ENCODE peak calls at places on chromosomes 5 and 9, in nine cellular contexts. Y is GM18507, D is DMS79 treated with DMSO at 0.1 percent for 48 hours, B is aorta, V is T-helper 2 cell, R is iris pigment epithelial cell, M is fibroblast of lung, O is fibroblast of gingiva, A is nucleus accumbens. E is an unnamed sample.

GRCh38 chr9:20945269-20945668 is 86.2 kb downstream of the HACD4 start:
- DNase-seq in V (no peak), A (no peak), R (no peak), M (no peak), O (no peak), Y (no peak), B (no peak), D (no peak), E (no peak)

GRCh38 chr9:18722882-18723281 is 248.9 kb downstream of the ADAMTSL1 start:
- DNase-seq in M (no peak), Y (no peak), A (no peak), D (no peak), R (no peak), B (no peak), V (no peak), O (no peak), E (no peak)

GRCh38 chr5:155616779-155617392 is 603.3 kb downstream of the KIF4B start:
- DNase-seq in D (no peak), V (no peak), O (no peak), Y (peak), A (peak), M (peak), B (no peak), R (peak), E (no peak)

GRCh38 chr5:50807661-50808060 is 141.2 kb downstream of the PARP8 start:
- DNase-seq in R (peak), B (no peak), A (no peak), D (peak), Y (no peak), O (no peak), M (peak), V (no peak), E (peak)

GRCh38 chr5:71892641-71893340 is 173.7 kb downstream of the CARTPT start:
- DNase-seq in V (no peak), A (no peak), D (no peak), R (no peak), O (no peak), B (no peak), Y (no peak), M (no peak), E (no peak)

GRCh38 chr9:131840220-131840619 is 100.3 kb upstream of the RAPGEF1 start:
- DNase-seq in V (no peak), D (no peak), B (no peak), R (no peak), M (no peak), Y (no peak), A (no peak), O (no peak), E (no peak)

GRCh38 chr5:61409568-61409967 is 77.5 kb downstream of the ZSWIM6 start:
- DNase-seq in O (peak), R (peak), B (no peak), Y (no peak), M (peak), D (no peak), V (no peak), A (no peak), E (peak)

GRCh38 chr9:113131689-113132151 is 19.1 kb upstream of the SLC31A2 start:
- DNase-seq in R (peak), B (no peak), A (no peak), Y (no peak), O (no peak), V (no peak), M (peak), D (no peak), E (peak)

GRCh38 chr5:14946813-14947640 is 75.4 kb upstream of the ANKH start:
- DNase-seq in Y (no peak), O (no peak), B (no peak), M (no peak), D (no peak), R (no peak), V (no peak), A (no peak), E (no peak)

GRCh38 chr9:83472221-83472665 is 66.0 kb downstream of the FRMD3 start:
- DNase-seq in Y (no peak), D (no peak), R (peak), V (no peak), O (peak), B (no peak), A (no peak), M (peak), E (peak)

GRCh38 chr5:19270153-19270552 is 717.8 kb downstream of the CDH18 start:
- DNase-seq in O (no peak), A (peak), M (no peak), Y (no peak), R (no peak), B (no peak), V (no peak), D (no peak), E (no peak)

GRCh38 chr5:72878854-72879253 is 62.4 kb downstream of the TNPO1 start:
- DNase-seq in M (no peak), D (no peak), R (no peak), B (no peak), Y (no peak), O (peak), V (no peak), A (no peak), E (no peak)

GRCh38 chr5:1003296-1003937 is 5.2 kb upstream of the NKD2 start:
- DNase-seq in D (peak), O (no peak), V (no peak), R (peak), A (no peak), B (peak), Y (no peak), M (peak), E (peak)

GRCh38 chr5:107576736-107577440 is 93.8 kb downstream of the EFNA5 start:
- DNase-seq in Y (no peak), D (no peak), O (no peak), R (no peak), M (no peak), A (no peak), V (no peak), B (no peak), E (peak)

GRCh38 chr9:96491079-96491879 is 41.3 kb downstream of the HABP4 start:
- DNase-seq in A (no peak), O (peak), R (peak), D (no peak), M (peak), Y (no peak), B (no peak), V (no peak), E (no peak)

GRCh38 chr9:82923410-82924242 is 139.3 kb downstream of the RASEF start:
- DNase-seq in V (no peak), R (peak), Y (no peak), D (peak), M (peak), O (no peak), A (no peak), B (no peak), E (no peak)

GRCh38 chr5:67414712-67415111 is 218.1 kb upstream of the CD180 start:
- DNase-seq in A (no peak), O (peak), M (peak), Y (no peak), V (no peak), B (no peak), D (no peak), R (peak), E (peak)

GRCh38 chr9:715743-716400 is 125.6 kb upstream of the DMRT1 start:
- DNase-seq in O (peak), M (peak), D (no peak), B (no peak), Y (no peak), V (no peak), R (peak), A (no peak), E (no peak)

GRCh38 chr9:125272697-125273096 is 11.1 kb downstream of the GAPVD1 start:
- DNase-seq in V (no peak), M (no peak), D (no peak), B (no peak), A (no peak), O (peak), Y (no peak), R (peak), E (peak)